ENCODE peak calls at places on chromosomes 16 and 17, in six cellular contexts. One of them, this sample, is unnamed.

GRCh38 chr17:73546770-73547345 is 97.4 kb downstream of the SDK2 start:
- DNase-seq in right atrium auricular region: no peak
- DNase-seq in effector memory CD4-positive, alpha-beta T cell: no peak
- DNase-seq in stromal cell of bone marrow: no peak
- DNase-seq in ovary: no peak
- DNase-seq in activated CD4-positive, alpha-beta T cell treated with anti-CD3 and anti-CD28 coated beads, Interleukin-2, amount 50 U/mL, for 1 hour: peak; percentile 16
- DNase-seq in this sample: no peak

GRCh38 chr16:89565506-89566372 is 5.3 kb downstream of the RPL13 start:
- DNase-seq in activated CD4-positive, alpha-beta T cell treated with anti-CD3 and anti-CD28 coated beads, Interleukin-2, amount 50 U/mL, for 1 hour: peak; percentile 39
- DNase-seq in right atrium auricular region: no peak
- DNase-seq in stromal cell of bone marrow: no peak
- DNase-seq in ovary: peak; percentile 59
- DNase-seq in effector memory CD4-positive, alpha-beta T cell: no peak
- DNase-seq in this sample: no peak

GRCh38 chr16:22358000-22358399 is 16.4 kb downstream of the CDR2 start:
- DNase-seq in right atrium auricular region: no peak
- DNase-seq in ovary: no peak
- DNase-seq in activated CD4-positive, alpha-beta T cell treated with anti-CD3 and anti-CD28 coated beads, Interleukin-2, amount 50 U/mL, for 1 hour: peak; percentile 22
- DNase-seq in effector memory CD4-positive, alpha-beta T cell: no peak
- DNase-seq in stromal cell of bone marrow: no peak
- DNase-seq in this sample: no peak

GRCh38 chr17:60473788-60474187 is 51.5 kb downstream of the CHCT1 start:
- DNase-seq in ovary: no peak
- DNase-seq in effector memory CD4-positive, alpha-beta T cell: no peak
- DNase-seq in right atrium auricular region: no peak
- DNase-seq in activated CD4-positive, alpha-beta T cell treated with anti-CD3 and anti-CD28 coated beads, Interleukin-2, amount 50 U/mL, for 1 hour: no peak
- DNase-seq in stromal cell of bone marrow: no peak
- DNase-seq in this sample: no peak

GRCh38 chr17:81727324-81728031 is 15.4 kb downstream of the SLC25A10 start:
- DNase-seq in right atrium auricular region: no peak
- DNase-seq in activated CD4-positive, alpha-beta T cell treated with anti-CD3 and anti-CD28 coated beads, Interleukin-2, amount 50 U/mL, for 1 hour: no peak
- DNase-seq in ovary: no peak
- DNase-seq in stromal cell of bone marrow: no peak
- DNase-seq in effector memory CD4-positive, alpha-beta T cell: no peak
- DNase-seq in this sample: no peak

GRCh38 chr16:19424478-19424877 is 6.8 kb downstream of the TMC5 start:
- DNase-seq in stromal cell of bone marrow: no peak
- DNase-seq in activated CD4-positive, alpha-beta T cell treated with anti-CD3 and anti-CD28 coated beads, Interleukin-2, amount 50 U/mL, for 1 hour: no peak
- DNase-seq in effector memory CD4-positive, alpha-beta T cell: no peak
- DNase-seq in ovary: no peak
- DNase-seq in right atrium auricular region: no peak
- DNase-seq in this sample: no peak

GRCh38 chr17:79156463-79157095 is 82.0 kb downstream of the ENGASE start:
- DNase-seq in ovary: no peak
- DNase-seq in right atrium auricular region: no peak
- DNase-seq in effector memory CD4-positive, alpha-beta T cell: no peak
- DNase-seq in stromal cell of bone marrow: no peak
- DNase-seq in activated CD4-positive, alpha-beta T cell treated with anti-CD3 and anti-CD28 coated beads, Interleukin-2, amount 50 U/mL, for 1 hour: no peak
- DNase-seq in this sample: no peak

GRCh38 chr16:57166951-57167350 is 18.9 kb downstream of the PSME3IP1 start:
- DNase-seq in stromal cell of bone marrow: peak; percentile 54
- DNase-seq in right atrium auricular region: no peak
- DNase-seq in effector memory CD4-positive, alpha-beta T cell: no peak
- DNase-seq in ovary: no peak
- DNase-seq in activated CD4-positive, alpha-beta T cell treated with anti-CD3 and anti-CD28 coated beads, Interleukin-2, amount 50 U/mL, for 1 hour: no peak
- DNase-seq in this sample: no peak

GRCh38 chr16:74437-75318 is 2.2 kb upstream of the RHBDF1 start:
- DNase-seq in effector memory CD4-positive, alpha-beta T cell: no peak
- DNase-seq in ovary: no peak
- DNase-seq in activated CD4-positive, alpha-beta T cell treated with anti-CD3 and anti-CD28 coated beads, Interleukin-2, amount 50 U/mL, for 1 hour: no peak
- DNase-seq in stromal cell of bone marrow: no peak
- DNase-seq in right atrium auricular region: no peak
- DNase-seq in this sample: no peak

GRCh38 chr17:56777859-56778258 is 55.9 kb downstream of the C17orf67 start:
- DNase-seq in effector memory CD4-positive, alpha-beta T cell: no peak
- DNase-seq in right atrium auricular region: no peak
- DNase-seq in stromal cell of bone marrow: no peak
- DNase-seq in ovary: no peak
- DNase-seq in activated CD4-positive, alpha-beta T cell treated with anti-CD3 and anti-CD28 coated beads, Interleukin-2, amount 50 U/mL, for 1 hour: no peak
- DNase-seq in this sample: peak; percentile 28

GRCh38 chr17:28404007-28404406 is 2.0 kb downstream of the SLC46A1 start:
- DNase-seq in effector memory CD4-positive, alpha-beta T cell: no peak
- DNase-seq in ovary: no peak
- DNase-seq in right atrium auricular region: no peak
- DNase-seq in stromal cell of bone marrow: no peak
- DNase-seq in activated CD4-positive, alpha-beta T cell treated with anti-CD3 and anti-CD28 coated beads, Interleukin-2, amount 50 U/mL, for 1 hour: no peak
- DNase-seq in this sample: no peak

GRCh38 chr16:84448444-84448843 is 56.0 kb downstream of the MEAK7 start:
- DNase-seq in stromal cell of bone marrow: no peak
- DNase-seq in ovary: no peak
- DNase-seq in right atrium auricular region: no peak
- DNase-seq in effector memory CD4-positive, alpha-beta T cell: no peak
- DNase-seq in activated CD4-positive, alpha-beta T cell treated with anti-CD3 and anti-CD28 coated beads, Interleukin-2, amount 50 U/mL, for 1 hour: no peak
- DNase-seq in this sample: no peak

GRCh38 chr17:21674242-21674731 is 18.0 kb upstream of the KCNJ18 start:
- DNase-seq in right atrium auricular region: no peak
- DNase-seq in effector memory CD4-positive, alpha-beta T cell: no peak
- DNase-seq in ovary: no peak
- DNase-seq in activated CD4-positive, alpha-beta T cell treated with anti-CD3 and anti-CD28 coated beads, Interleukin-2, amount 50 U/mL, for 1 hour: no peak
- DNase-seq in stromal cell of bone marrow: no peak
- DNase-seq in this sample: no peak

GRCh38 chr17:17766351-17767095 is 70.3 kb downstream of the SREBF1 start:
- DNase-seq in stromal cell of bone marrow: no peak
- DNase-seq in activated CD4-positive, alpha-beta T cell treated with anti-CD3 and anti-CD28 coated beads, Interleukin-2, amount 50 U/mL, for 1 hour: no peak
- DNase-seq in right atrium auricular region: no peak
- DNase-seq in effector memory CD4-positive, alpha-beta T cell: no peak
- DNase-seq in ovary: no peak
- DNase-seq in this sample: no peak

GRCh38 chr17:38724337-38724988 is 5.7 kb upstream of the CISD3 start:
- DNase-seq in right atrium auricular region: no peak
- DNase-seq in activated CD4-positive, alpha-beta T cell treated with anti-CD3 and anti-CD28 coated beads, Interleukin-2, amount 50 U/mL, for 1 hour: no peak
- DNase-seq in effector memory CD4-positive, alpha-beta T cell: no peak
- DNase-seq in ovary: no peak
- DNase-seq in stromal cell of bone marrow: no peak
- DNase-seq in this sample: no peak

GRCh38 chr17:30222741-30223175 is 12.7 kb downstream of the SLC6A4 start:
- DNase-seq in activated CD4-positive, alpha-beta T cell treated with anti-CD3 and anti-CD28 coated beads, Interleukin-2, amount 50 U/mL, for 1 hour: no peak
- DNase-seq in effector memory CD4-positive, alpha-beta T cell: no peak
- DNase-seq in stromal cell of bone marrow: no peak
- DNase-seq in ovary: no peak
- DNase-seq in right atrium auricular region: no peak
- DNase-seq in this sample: no peak

GRCh38 chr17:27793168-27793905 is 7.0 kb downstream of the NOS2 start:
- DNase-seq in ovary: peak; percentile 49
- DNase-seq in effector memory CD4-positive, alpha-beta T cell: no peak
- DNase-seq in stromal cell of bone marrow: no peak
- DNase-seq in right atrium auricular region: no peak
- DNase-seq in activated CD4-positive, alpha-beta T cell treated with anti-CD3 and anti-CD28 coated beads, Interleukin-2, amount 50 U/mL, for 1 hour: no peak
- DNase-seq in this sample: no peak

GRCh38 chr17:48322060-48322459 is 108.0 kb downstream of the SKAP1 start:
- DNase-seq in right atrium auricular region: no peak
- DNase-seq in activated CD4-positive, alpha-beta T cell treated with anti-CD3 and anti-CD28 coated beads, Interleukin-2, amount 50 U/mL, for 1 hour: no peak
- DNase-seq in ovary: no peak
- DNase-seq in stromal cell of bone marrow: no peak
- DNase-seq in effector memory CD4-positive, alpha-beta T cell: no peak
- DNase-seq in this sample: peak; percentile 11

GRCh38 chr16:65621640-65622039 is 499.8 kb upstream of the CDH11 start:
- DNase-seq in activated CD4-positive, alpha-beta T cell treated with anti-CD3 and anti-CD28 coated beads, Interleukin-2, amount 50 U/mL, for 1 hour: no peak
- DNase-seq in effector memory CD4-positive, alpha-beta T cell: no peak
- DNase-seq in ovary: no peak
- DNase-seq in stromal cell of bone marrow: no peak
- DNase-seq in right atrium auricular region: no peak
- DNase-seq in this sample: no peak

GRCh38 chr16:69087161-69087581 is 18.3 kb upstream of the HAS3 start:
- DNase-seq in right atrium auricular region: no peak
- DNase-seq in ovary: no peak
- DNase-seq in effector memory CD4-positive, alpha-beta T cell: no peak
- DNase-seq in activated CD4-positive, alpha-beta T cell treated with anti-CD3 and anti-CD28 coated beads, Interleukin-2, amount 50 U/mL, for 1 hour: no peak
- DNase-seq in stromal cell of bone marrow: no peak
- DNase-seq in this sample: no peak

GRCh38 chr17:49978501-49978900 is 9.5 kb downstream of the DLX4 start:
- DNase-seq in effector memory CD4-positive, alpha-beta T cell: no peak
- DNase-seq in right atrium auricular region: no peak
- DNase-seq in activated CD4-positive, alpha-beta T cell treated with anti-CD3 and anti-CD28 coated beads, Interleukin-2, amount 50 U/mL, for 1 hour: no peak
- DNase-seq in stromal cell of bone marrow: no peak
- DNase-seq in ovary: no peak
- DNase-seq in this sample: no peak

GRCh38 chr16:47358816-47359215 is 102.0 kb downstream of the ITFG1 start:
- DNase-seq in effector memory CD4-positive, alpha-beta T cell: no peak
- DNase-seq in ovary: no peak
- DNase-seq in right atrium auricular region: no peak
- DNase-seq in stromal cell of bone marrow: no peak
- DNase-seq in activated CD4-positive, alpha-beta T cell treated with anti-CD3 and anti-CD28 coated beads, Interleukin-2, amount 50 U/mL, for 1 hour: no peak
- DNase-seq in this sample: peak; percentile 3

GRCh38 chr17:5000237-5000639 is 2.5 kb downstream of the KIF1C start:
- DNase-seq in right atrium auricular region: peak; percentile 82
- DNase-seq in effector memory CD4-positive, alpha-beta T cell: no peak
- DNase-seq in stromal cell of bone marrow: no peak
- DNase-seq in ovary: peak; percentile 76
- DNase-seq in activated CD4-positive, alpha-beta T cell treated with anti-CD3 and anti-CD28 coated beads, Interleukin-2, amount 50 U/mL, for 1 hour: no peak
- DNase-seq in this sample: peak; percentile 55

GRCh38 chr16:78955206-78955605 is 645.3 kb downstream of the MAF start:
- DNase-seq in effector memory CD4-positive, alpha-beta T cell: no peak
- DNase-seq in stromal cell of bone marrow: no peak
- DNase-seq in ovary: no peak
- DNase-seq in right atrium auricular region: no peak
- DNase-seq in activated CD4-positive, alpha-beta T cell treated with anti-CD3 and anti-CD28 coated beads, Interleukin-2, amount 50 U/mL, for 1 hour: no peak
- DNase-seq in this sample: no peak

GRCh38 chr17:2158011-2158410 is 103.1 kb downstream of the HIC1 start:
- DNase-seq in right atrium auricular region: no peak
- DNase-seq in ovary: no peak
- DNase-seq in stromal cell of bone marrow: peak; percentile 72
- DNase-seq in effector memory CD4-positive, alpha-beta T cell: no peak
- DNase-seq in activated CD4-positive, alpha-beta T cell treated with anti-CD3 and anti-CD28 coated beads, Interleukin-2, amount 50 U/mL, for 1 hour: no peak
- DNase-seq in this sample: no peak

GRCh38 chr17:40347319-40348135 is 17.0 kb downstream of the GJD3 start:
- DNase-seq in effector memory CD4-positive, alpha-beta T cell: no peak
- DNase-seq in ovary: peak; percentile 71
- DNase-seq in activated CD4-positive, alpha-beta T cell treated with anti-CD3 and anti-CD28 coated beads, Interleukin-2, amount 50 U/mL, for 1 hour: no peak
- DNase-seq in right atrium auricular region: no peak
- DNase-seq in stromal cell of bone marrow: no peak
- DNase-seq in this sample: no peak

GRCh38 chr17:43632231-43632630 is 29.5 kb downstream of the MEOX1 start:
- DNase-seq in stromal cell of bone marrow: no peak
- DNase-seq in effector memory CD4-positive, alpha-beta T cell: no peak
- DNase-seq in activated CD4-positive, alpha-beta T cell treated with anti-CD3 and anti-CD28 coated beads, Interleukin-2, amount 50 U/mL, for 1 hour: no peak
- DNase-seq in right atrium auricular region: no peak
- DNase-seq in ovary: no peak
- DNase-seq in this sample: no peak

GRCh38 chr16:78177927-78178326 is 78.5 kb downstream of the WWOX start:
- DNase-seq in right atrium auricular region: no peak
- DNase-seq in stromal cell of bone marrow: no peak
- DNase-seq in ovary: no peak
- DNase-seq in effector memory CD4-positive, alpha-beta T cell: no peak
- DNase-seq in activated CD4-positive, alpha-beta T cell treated with anti-CD3 and anti-CD28 coated beads, Interleukin-2, amount 50 U/mL, for 1 hour: no peak
- DNase-seq in this sample: no peak

GRCh38 chr16:24035127-24035842 is 199.5 kb downstream of the PRKCB start:
- DNase-seq in ovary: no peak
- DNase-seq in activated CD4-positive, alpha-beta T cell treated with anti-CD3 and anti-CD28 coated beads, Interleukin-2, amount 50 U/mL, for 1 hour: no peak
- DNase-seq in effector memory CD4-positive, alpha-beta T cell: peak; percentile 37
- DNase-seq in stromal cell of bone marrow: no peak
- DNase-seq in right atrium auricular region: no peak
- DNase-seq in this sample: no peak

GRCh38 chr16:83853834-83854233 is 45.1 kb upstream of the MLYCD start:
- DNase-seq in right atrium auricular region: peak; percentile 38
- DNase-seq in effector memory CD4-positive, alpha-beta T cell: no peak
- DNase-seq in stromal cell of bone marrow: no peak
- DNase-seq in ovary: no peak
- DNase-seq in activated CD4-positive, alpha-beta T cell treated with anti-CD3 and anti-CD28 coated beads, Interleukin-2, amount 50 U/mL, for 1 hour: no peak
- DNase-seq in this sample: no peak

GRCh38 chr16:11100239-11100750 is 155.7 kb downstream of the SOCS1 start:
- DNase-seq in effector memory CD4-positive, alpha-beta T cell: no peak
- DNase-seq in right atrium auricular region: peak; percentile 81
- DNase-seq in ovary: peak; percentile 74
- DNase-seq in stromal cell of bone marrow: peak; percentile 85
- DNase-seq in activated CD4-positive, alpha-beta T cell treated with anti-CD3 and anti-CD28 coated beads, Interleukin-2, amount 50 U/mL, for 1 hour: no peak
- DNase-seq in this sample: peak; percentile 86

GRCh38 chr16:15942901-15943690 is 6.3 kb upstream of the ABCC1 start:
- DNase-seq in ovary: no peak
- DNase-seq in right atrium auricular region: no peak
- DNase-seq in activated CD4-positive, alpha-beta T cell treated with anti-CD3 and anti-CD28 coated beads, Interleukin-2, amount 50 U/mL, for 1 hour: no peak
- DNase-seq in stromal cell of bone marrow: no peak
- DNase-seq in effector memory CD4-positive, alpha-beta T cell: no peak
- DNase-seq in this sample: no peak

GRCh38 chr16:55324491-55325447 is 766 bp downstream of the IRX6 start:
- DNase-seq in effector memory CD4-positive, alpha-beta T cell: no peak
- DNase-seq in ovary: no peak
- DNase-seq in activated CD4-positive, alpha-beta T cell treated with anti-CD3 and anti-CD28 coated beads, Interleukin-2, amount 50 U/mL, for 1 hour: no peak
- DNase-seq in right atrium auricular region: no peak
- DNase-seq in stromal cell of bone marrow: no peak
- DNase-seq in this sample: no peak

GRCh38 chr17:46109603-46110189 is 83.5 kb downstream of the KANSL1 start:
- DNase-seq in ovary: no peak
- DNase-seq in activated CD4-positive, alpha-beta T cell treated with anti-CD3 and anti-CD28 coated beads, Interleukin-2, amount 50 U/mL, for 1 hour: no peak
- DNase-seq in stromal cell of bone marrow: no peak
- DNase-seq in effector memory CD4-positive, alpha-beta T cell: no peak
- DNase-seq in right atrium auricular region: no peak
- DNase-seq in this sample: no peak

GRCh38 chr17:77366558-77367245 is 225.9 kb downstream of the SEC14L1 start:
- DNase-seq in ovary: peak; percentile 51
- DNase-seq in right atrium auricular region: no peak
- DNase-seq in activated CD4-positive, alpha-beta T cell treated with anti-CD3 and anti-CD28 coated beads, Interleukin-2, amount 50 U/mL, for 1 hour: no peak
- DNase-seq in effector memory CD4-positive, alpha-beta T cell: no peak
- DNase-seq in stromal cell of bone marrow: no peak
- DNase-seq in this sample: peak; percentile 68

GRCh38 chr16:30096105-30096861 is at the start of gene YPEL3:
- DNase-seq in activated CD4-positive, alpha-beta T cell treated with anti-CD3 and anti-CD28 coated beads, Interleukin-2, amount 50 U/mL, for 1 hour: peak; percentile 86
- DNase-seq in effector memory CD4-positive, alpha-beta T cell: peak; percentile 81
- DNase-seq in stromal cell of bone marrow: peak; percentile 74
- DNase-seq in right atrium auricular region: peak; percentile 93
- DNase-seq in ovary: peak; percentile 94
- DNase-seq in this sample: peak; percentile 99

This sample was measured in hepatic stellate cell.